ENCODE peak calls at places on chromosomes 12 and 14, in six cellular contexts. A is amniotic epithelial cell, U is retinal pigment epithelial cell, H is activated T-cell treated with anti-CD3 and anti-CD28 coated beads for 1 hour, R is activated gamma-delta T cell, O is mucosa of descending colon. Z is an unnamed sample.

GRCh38 chr14:77097006-77097688 is 911 bp upstream of the CIPC start:
- DNase-seq in H (no peak), U (no peak), A (peak), O (no peak), R (no peak), Z (no peak)

GRCh38 chr12:116123511-116124258 is 153.8 kb downstream of the MED13L start:
- DNase-seq in O (no peak), U (peak), R (no peak), A (peak), H (no peak), Z (peak)

GRCh38 chr14:103448097-103448496 is 62.9 kb downstream of the MARK3 start:
- DNase-seq in R (no peak), H (no peak), O (no peak), U (no peak), A (no peak), Z (no peak)

GRCh38 chr12:62720661-62721330 is 214.2 kb downstream of the PPM1H start:
- DNase-seq in R (no peak), U (no peak), A (no peak), H (no peak), O (no peak), Z (peak)

GRCh38 chr14:76958020-76958965 is 70.2 kb downstream of the IRF2BPL start:
- DNase-seq in H (no peak), O (no peak), R (no peak), U (no peak), A (no peak), Z (no peak)

GRCh38 chr12:20006856-20007255 is 361.5 kb upstream of the PDE3A start:
- DNase-seq in O (no peak), H (no peak), A (peak), U (no peak), R (no peak), Z (peak)

GRCh38 chr14:100305446-100306255 is 593 bp downstream of the SLC25A29 start:
- DNase-seq in H (peak), A (no peak), U (no peak), O (peak), R (peak), Z (peak)

GRCh38 chr14:93114713-93115068 is 1.0 kb downstream of the ITPK1 start:
- DNase-seq in H (no peak), A (no peak), U (no peak), R (peak), O (peak), Z (no peak)

GRCh38 chr14:100755649-100756048 is 29.0 kb downstream of the DLK1 start:
- DNase-seq in U (no peak), H (no peak), O (no peak), A (peak), R (no peak), Z (no peak)

GRCh38 chr12:55833056-55833455 is 3.7 kb upstream of the DNAJC14 start:
- DNase-seq in R (no peak), U (no peak), A (no peak), H (no peak), O (no peak), Z (no peak)

GRCh38 chr14:20772650-20773049 is 4.4 kb downstream of the EDDM3B start:
- DNase-seq in A (no peak), R (no peak), O (no peak), U (no peak), H (no peak), Z (no peak)

GRCh38 chr12:92987362-92987761 is 58.3 kb upstream of the EEA1 start:
- DNase-seq in H (no peak), A (peak), U (no peak), O (no peak), R (no peak), Z (peak)

GRCh38 chr12:24109381-24110039 is 160.0 kb upstream of the SOX5 start:
- DNase-seq in O (no peak), H (no peak), R (no peak), A (peak), U (no peak), Z (no peak)

GRCh38 chr14:62778847-62779246 is 266.4 kb downstream of the KCNH5 start:
- DNase-seq in R (no peak), A (peak), O (no peak), H (no peak), U (peak), Z (no peak)

GRCh38 chr12:537772-538171 is 78.0 kb downstream of the B4GALNT3 start:
- DNase-seq in A (no peak), R (no peak), U (no peak), O (peak), H (no peak), Z (no peak)

GRCh38 chr14:101719708-101720107 is 41.8 kb upstream of the PPP2R5C start:
- DNase-seq in H (no peak), U (no peak), O (no peak), R (no peak), A (no peak), Z (no peak)

GRCh38 chr12:103667129-103667528 is 80.1 kb downstream of the STAB2 start:
- DNase-seq in H (no peak), O (no peak), R (no peak), A (no peak), U (no peak), Z (no peak)

GRCh38 chr12:89636054-89636775 is 72.4 kb downstream of the ATP2B1 start:
- DNase-seq in O (no peak), R (no peak), H (no peak), U (no peak), A (peak), Z (peak)

GRCh38 chr12:12016284-12017100 is 54.2 kb upstream of the BCL2L14 start:
- DNase-seq in A (peak), O (no peak), H (no peak), R (no peak), U (no peak), Z (no peak)

GRCh38 chr12:130706885-130707570 is 9.1 kb downstream of the RIMBP2 start:
- DNase-seq in O (no peak), H (no peak), A (no peak), R (no peak), U (no peak), Z (no peak)

GRCh38 chr14:74014299-74014698 is 4.8 kb downstream of the ENTPD5 start:
- DNase-seq in H (no peak), U (no peak), R (no peak), O (no peak), A (peak), Z (no peak)

GRCh38 chr14:90742252-90742651 is 74.0 kb downstream of the TTC7B start:
- DNase-seq in A (no peak), H (no peak), R (no peak), O (no peak), U (no peak), Z (no peak)

GRCh38 chr12:120066341-120066740 is 50.2 kb downstream of the RAB35 start:
- DNase-seq in A (peak), R (no peak), U (no peak), O (no peak), H (no peak), Z (no peak)

GRCh38 chr14:101072531-101072930 is 169.0 kb upstream of the RTL1 start:
- DNase-seq in A (peak), H (no peak), O (no peak), U (no peak), R (no peak), Z (no peak)

GRCh38 chr12:55797068-55797467 is 20.5 kb downstream of the SARNP start:
- DNase-seq in U (no peak), H (no peak), R (no peak), O (no peak), A (peak), Z (peak)

Z was measured in AG20443.